ENCODE peak calls at places on chromosome X, in eight cellular contexts. Y is Daoy; V is T-helper 1 cell; H is stimulated activated CD4-positive, alpha-beta T cell treated with anti-CD3 and anti-CD28 coated beads, Interleukin-1b, Interleukin-23, amount 100 ng/mL, for 1 hour; T is substantia nigra; O is omental fat pad; N is posterior vena cava; W is CD4-positive, alpha-beta T cell. I is an unnamed sample.
A peak's percentile ranks its signal among the peaks of the same experiment; 100 is the strongest.

GRCh38 chrX:104921606-104922205 is 298.8 kb downstream of the TEX13A start:
- DNase-seq in Y (peak; percentile 2), V (no peak), H (no peak), T (no peak), O (no peak), N (peak; percentile 74), W (no peak), I (no peak)

GRCh38 chrX:29066516-29066915 is 479.3 kb downstream of the IL1RAPL1 start:
- DNase-seq in Y (no peak), V (no peak), H (no peak), T (no peak), O (no peak), N (no peak), W (no peak), I (no peak)

GRCh38 chrX:120486786-120487185 is 17.7 kb upstream of the LAMP2 start:
- DNase-seq in Y (no peak), V (no peak), H (no peak), T (no peak), O (no peak), N (no peak), W (no peak), I (no peak)

GRCh38 chrX:47751670-47752069 is 85.0 kb upstream of the ZNF81 start:
- DNase-seq in Y (peak; percentile 27), V (no peak), H (no peak), T (no peak), O (no peak), N (no peak), W (no peak), I (no peak)

GRCh38 chrX:103197721-103198306 is 17.1 kb upstream of the BEX4 start:
- DNase-seq in Y (peak; percentile 33), V (no peak), H (no peak), T (no peak), O (no peak), N (no peak), W (no peak), I (no peak)

GRCh38 chrX:2901367-2902036 is 27.6 kb downstream of the ARSD start:
- DNase-seq in Y (no peak), V (no peak), H (no peak), T (no peak), O (no peak), N (no peak), W (no peak), I (no peak)

GRCh38 chrX:117969337-117969736 is 147.3 kb downstream of the KLHL13 start:
- DNase-seq in Y (no peak), V (no peak), H (no peak), T (no peak), O (no peak), N (no peak), W (no peak), I (no peak)

GRCh38 chrX:46642145-46642544 is 68.6 kb downstream of the CHST7 start:
- DNase-seq in Y (no peak), V (no peak), H (no peak), T (no peak), O (no peak), N (no peak), W (no peak), I (no peak)

GRCh38 chrX:53186363-53186762 is 38.6 kb downstream of the KDM5C start:
- DNase-seq in Y (peak; percentile 11), V (no peak), H (no peak), T (no peak), O (no peak), N (no peak), W (no peak), I (no peak)

I was measured in neuronal stem cell.